ENCODE peak calls at places on chromosome 11, in four cellular contexts. G is ovary, S is NCI-H774, K is Calu3. R is an unnamed sample.

GRCh38 chr11:75439026-75439425 is 6.0 kb upstream of the KLHL35 start:
- DNase-seq in G (no peak), S (no peak), K (no peak), R (no peak)

GRCh38 chr11:86099727-86100320 is 30.9 kb upstream of the PICALM start:
- DNase-seq in G (no peak), K (no peak), S (no peak), R (no peak)

GRCh38 chr11:131662310-131662709 is 291.9 kb downstream of the NTM start:
- DNase-seq in K (no peak), S (no peak), G (no peak), R (no peak)

GRCh38 chr11:126949066-126949945 is 51.3 kb downstream of the KIRREL3 start:
- DNase-seq in K (no peak), G (no peak), S (no peak), R (no peak)

GRCh38 chr11:2275334-2276279 is 5.2 kb upstream of the ASCL2 start:
- DNase-seq in S (no peak), G (no peak), K (no peak), R (no peak)

GRCh38 chr11:75276696-75277095 is 36.1 kb downstream of the TPBGL start:
- DNase-seq in K (no peak), S (peak; percentile 80), G (no peak), R (no peak)

GRCh38 chr11:72716291-72716690 is 35.9 kb downstream of the ARAP1 start:
- DNase-seq in S (no peak), G (no peak), K (no peak), R (no peak)

GRCh38 chr11:19344661-19345518 is 104.1 kb upstream of the E2F8 start:
- DNase-seq in S (peak; percentile 35), K (peak; percentile 21), G (no peak), R (no peak)

GRCh38 chr11:2587132-2587930 is 112.5 kb downstream of the KCNQ1OT1 start:
- DNase-seq in K (no peak), G (peak; percentile 7), S (no peak), R (no peak)

GRCh38 chr11:111417766-111418435 is 38.8 kb upstream of the POU2AF1 start:
- DNase-seq in G (peak; percentile 79), K (no peak), S (no peak), R (no peak)

R was measured in AG04449.